ENCODE peak calls at places on chromosome 22, in four cellular contexts. E is AG04450, L is pancreas, N is aorta. T is an unnamed sample. For H3K27me3, the result is how much of the 10 kb centered on the place peaks cover.

GRCh38 chr22:40396882-40397281 is 26.5 kb downstream of the SGSM3 start:
- DNase-seq in N (peak), E (peak), L (peak), T (no peak)

GRCh38 chr22:45684169-45684568 is 12.5 kb downstream of the ATXN10 start:
- DNase-seq in N (no peak), E (no peak), L (no peak), T (no peak)

GRCh38 chr22:39090426-39091064 is 6.5 kb upstream of the APOBEC3H start:
- DNase-seq in N (peak), E (no peak), L (no peak), T (no peak)

GRCh38 chr22:24413726-24414385 is 13.5 kb upstream of the ADORA2A start:
- DNase-seq in E (no peak), N (no peak), L (no peak), T (peak)

GRCh38 chr22:50581950-50582561 is 593 bp downstream of the CHKB start:
- DNase-seq in L (no peak), N (no peak), E (no peak), T (no peak)

GRCh38 chr22:24451162-24451561 is 23.8 kb downstream of the ADORA2A start:
- DNase-seq in L (no peak), N (no peak), E (no peak), T (no peak)

GRCh38 chr22:20783844-20784723 is 10.2 kb downstream of the SERPIND1 start:
- DNase-seq in L (peak), E (peak), N (no peak), T (no peak)

GRCh38 chr22:43298062-43298801 is 44.9 kb downstream of the SCUBE1 start:
- DNase-seq in L (no peak), N (peak), E (no peak), T (no peak)

GRCh38 chr22:39699631-39700348 is 129.2 kb downstream of the CACNA1I start:
- DNase-seq in L (no peak), N (no peak), E (no peak), T (no peak)

GRCh38 chr22:38923463-38924196 is 33.8 kb upstream of the APOBEC3A start:
- DNase-seq in N (peak), L (peak), E (peak), T (no peak)

GRCh38 chr22:17911887-17912286 is 112.5 kb downstream of the MICAL3 start:
- DNase-seq in L (no peak), E (no peak), N (no peak), T (no peak)

GRCh38 chr22:21739828-21740377 is 4.3 kb upstream of the YPEL1 start:
- DNase-seq in N (no peak), L (no peak), E (no peak), T (no peak)

GRCh38 chr22:35630387-35630793 is 13.3 kb upstream of the MB start:
- DNase-seq in N (no peak), L (no peak), E (peak), T (no peak)

GRCh38 chr22:50699754-50700386 is 27.2 kb downstream of the SHANK3 start:
- DNase-seq in E (no peak), N (peak), L (no peak), T (peak)

GRCh38 chr22:38214248-38215056 is 12.7 kb downstream of the MAFF start:
- DNase-seq in E (no peak), L (peak), N (peak), T (peak)

GRCh38 chr22:36180038-36180880 is 19.7 kb upstream of the APOL3 start:
- DNase-seq in L (peak), N (peak), E (no peak), T (peak)

GRCh38 chr22:45124176-45124857 is 39.4 kb upstream of the NUP50 start:
- DNase-seq in L (no peak), N (no peak), E (no peak), T (no peak)

GRCh38 chr22:43861529-43861928 is 784 bp downstream of the SULT4A1 start:
- DNase-seq in E (no peak), L (no peak), N (no peak), T (peak)

GRCh38 chr22:31814942-31815341 is 61.1 kb downstream of the DEPDC5 start:
- DNase-seq in N (no peak), L (no peak), E (no peak), T (peak)

GRCh38 chr22:49973018-49973965 is 12.7 kb downstream of the PIM3 start:
- DNase-seq in L (no peak), N (no peak), E (no peak), T (no peak)

DNA sequence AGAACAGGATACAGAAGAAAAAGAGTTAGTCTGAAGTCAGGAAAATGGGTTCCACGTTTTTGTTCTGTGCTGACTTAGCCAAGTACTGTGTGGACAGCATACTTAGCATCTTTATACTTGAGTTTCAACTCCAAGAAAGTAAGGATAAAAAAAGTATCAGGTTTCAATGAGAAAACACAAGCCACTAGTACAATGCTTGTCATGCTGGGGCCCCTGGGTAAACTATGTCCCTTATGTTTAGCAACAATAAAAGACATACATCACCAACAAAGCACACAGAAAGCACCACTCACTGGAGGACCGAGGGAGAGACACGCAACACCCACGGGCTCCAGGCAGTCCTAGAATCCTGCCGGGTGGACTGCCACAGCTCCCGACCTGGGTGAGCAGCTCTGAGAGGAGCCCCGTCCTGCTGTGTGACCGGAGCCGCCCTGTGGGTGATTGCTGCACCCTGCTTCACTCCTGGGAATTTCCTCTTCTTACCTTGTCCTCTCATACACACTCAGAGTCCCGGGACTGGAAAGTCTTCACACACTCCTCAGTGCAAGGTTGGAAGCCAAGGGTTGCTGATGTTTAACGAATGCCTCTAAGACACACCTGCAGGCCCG is 890.5 kb downstream of the BRD1 start:
- DNase-seq in L (no peak), E (no peak), N (no peak), T (peak)
- H3K27me3 ChIP-seq in L (under half), E (under half), N (under half), T (under half)

DNA sequence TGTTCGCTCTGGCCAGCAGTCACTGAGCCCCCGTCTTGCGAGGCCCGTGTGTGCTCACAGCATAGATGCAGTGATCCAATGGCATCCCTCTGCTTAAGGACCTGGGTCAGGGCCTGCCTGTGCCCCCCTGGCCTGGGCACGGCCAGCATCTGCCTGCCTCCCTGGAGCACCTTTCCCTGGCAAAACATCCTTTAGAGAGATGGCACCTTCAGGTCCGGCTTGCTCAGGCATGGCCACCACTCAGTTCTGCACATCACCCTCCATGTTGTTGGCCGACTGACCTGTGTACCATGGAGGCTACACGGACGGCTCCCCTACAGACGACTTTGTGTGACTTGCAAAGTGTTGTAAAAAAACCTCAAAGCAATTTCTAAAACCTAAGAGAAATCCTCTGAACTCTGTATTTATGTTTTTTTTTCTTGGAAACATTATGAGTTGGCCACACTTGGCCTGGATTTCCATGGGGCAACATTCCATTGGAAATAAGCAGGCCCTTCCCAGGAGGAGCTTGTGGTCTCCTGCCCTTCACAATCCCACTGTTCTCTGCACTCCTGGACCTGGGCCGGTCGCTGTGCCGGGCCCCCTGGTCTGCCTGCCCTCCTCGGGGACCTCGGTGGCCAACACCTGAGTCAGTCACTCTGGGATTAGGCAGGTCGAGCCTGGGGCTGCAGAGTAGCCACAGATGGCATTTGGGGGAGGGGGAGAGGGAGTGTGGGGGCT is 592.4 kb downstream of the TBC1D22A start:
- DNase-seq in E (no peak), N (no peak), L (peak), T (no peak)
- H3K27me3 ChIP-seq in E (under half), N (under half), L (under half), T (under half)

GRCh38 chr22:19722915-19723164 is 499 bp upstream of the GP1BB start:
- DNase-seq in L (no peak), N (no peak), E (no peak), T (no peak)
- H3K27me3 ChIP-seq in L (under half), N (under half), E (under half), T (under half)

DNA sequence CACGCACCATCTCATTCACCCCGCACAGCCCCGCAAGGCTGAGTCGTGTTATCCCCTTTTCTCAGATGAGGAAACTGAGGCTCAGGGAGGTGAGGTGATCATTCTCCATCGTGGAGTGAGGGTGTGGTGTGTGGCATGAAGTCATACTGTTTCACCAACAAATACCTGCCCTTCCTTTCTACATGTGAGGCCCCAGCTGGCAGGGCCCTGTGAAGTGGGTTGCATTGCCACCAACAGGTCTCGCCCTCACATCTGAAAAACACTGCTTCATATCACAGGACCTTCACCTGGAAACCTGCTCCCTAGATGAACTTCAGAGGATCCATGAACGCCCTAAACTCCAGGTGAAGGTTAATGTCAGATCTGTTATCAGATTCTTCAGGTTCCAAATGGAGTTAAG is 4.3 kb downstream of the SSTR3 start:
- DNase-seq in N (no peak), E (no peak), L (no peak), T (peak)
- H3K27me3 ChIP-seq in N (under half), E (under half), L (under half), T (under half)

DNA sequence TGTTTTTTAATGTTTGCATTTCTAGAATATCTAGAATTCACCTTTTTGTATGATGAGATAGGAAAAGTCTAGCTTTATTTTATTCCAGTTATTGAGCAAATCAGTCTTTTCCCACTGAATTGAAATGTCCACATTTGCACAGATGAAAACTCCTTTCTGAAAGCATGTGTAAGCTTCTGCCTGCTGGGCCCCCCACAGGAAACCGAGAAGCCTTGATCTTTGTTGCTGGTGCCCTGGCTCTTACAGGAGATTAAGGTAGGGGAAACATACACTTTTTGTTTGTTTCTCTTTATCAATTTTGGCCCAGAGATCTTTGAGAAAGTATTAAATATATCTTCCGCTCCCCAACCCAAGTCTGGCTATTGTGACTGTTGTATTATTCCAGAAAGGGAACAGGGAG is 87.2 kb upstream of the GNAZ start:
- DNase-seq in L (no peak), E (no peak), N (no peak), T (no peak)
- H3K27me3 ChIP-seq in L (under half), E (under half), N (under half), T (under half)

GRCh38 chr22:27204817-27205216 is 547.4 kb downstream of the MIAT start:
- DNase-seq in N (no peak), E (no peak), L (no peak), T (no peak)
- H3K27me3 ChIP-seq in N (under half), E (under half), L (under half), T (under half)

GRCh38 chr22:26636296-26636695 is 14.5 kb downstream of the CRYBA4 start:
- DNase-seq in L (no peak), N (no peak), E (no peak), T (no peak)

GRCh38 chr22:26634189-26634588 is 12.4 kb downstream of the CRYBA4 start:
- DNase-seq in L (no peak), E (no peak), N (no peak), T (no peak)

GRCh38 chr22:26632422-26633155 is 10.8 kb downstream of the CRYBA4 start:
- DNase-seq in N (no peak), E (no peak), L (no peak), T (no peak)

GRCh38 chr22:26631282-26631681 is 9.5 kb downstream of the CRYBA4 start:
- DNase-seq in L (no peak), E (no peak), N (no peak), T (no peak)

DNA sequence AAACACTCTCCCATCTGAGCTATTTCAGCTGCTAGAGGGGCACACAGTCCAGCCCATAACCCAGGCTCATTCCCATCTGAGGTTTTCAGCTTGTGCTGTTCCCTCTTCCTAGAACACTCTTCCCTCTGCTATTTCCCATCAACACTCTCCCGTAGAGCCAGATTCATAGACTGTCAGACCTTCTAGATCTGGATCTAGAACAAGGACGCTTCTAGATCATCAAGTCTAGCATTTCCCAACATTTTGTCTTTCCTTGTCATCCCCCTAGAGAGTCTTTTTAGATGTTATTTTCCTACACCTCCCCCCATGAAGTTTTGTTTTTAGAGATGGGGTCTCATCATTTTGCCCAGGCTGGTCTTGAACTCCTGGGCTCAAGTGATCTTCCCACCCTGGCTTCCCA is 13.4 kb downstream of the CRYBA4 start:
- DNase-seq in L (no peak), E (no peak), N (no peak), T (no peak)
- H3K27me3 ChIP-seq in L (under half), E (under half), N (under half), T (under half)

DNA sequence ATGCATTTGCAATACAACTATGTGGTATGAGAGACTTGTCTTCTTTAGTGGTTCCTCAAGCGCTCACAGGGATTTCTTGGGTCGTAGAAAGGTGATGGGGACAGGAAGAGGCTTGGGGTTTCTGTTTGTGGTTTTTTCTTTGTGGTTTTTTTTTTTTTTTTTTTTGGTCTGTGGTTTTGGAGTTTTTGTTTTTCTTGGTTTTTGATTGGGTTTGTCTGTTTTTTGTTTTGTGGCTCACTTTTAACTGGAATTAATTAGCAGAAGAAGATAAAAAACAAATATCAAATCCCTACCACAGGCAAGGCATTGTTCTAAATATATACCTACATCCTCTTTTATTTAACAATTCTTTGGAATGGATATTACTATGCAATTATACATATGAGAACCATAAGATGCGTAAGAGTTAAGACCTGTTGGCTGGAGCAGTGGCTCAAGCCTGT is 5.5 kb downstream of the TTC28 start:
- DNase-seq in L (no peak), E (no peak), N (no peak), T (no peak)
- H3K27me3 ChIP-seq in L (under half), E (under half), N (under half), T (under half)

T was measured in right lobe of liver.